ENCODE peak calls at places on chromosomes 12 and 14, in six cellular contexts. C is IMR-90, S is cardiac fibroblast, P is H54, Y is pons, M is T-helper 1 cell. O is an unnamed sample.

GRCh38 chr12:26870491-26871419 is 37.8 kb upstream of the ITPR2 start:
- DNase-seq in M (no peak), S (peak; percentile 91), P (peak; percentile 30), Y (no peak), C (peak; percentile 57), O (no peak)

GRCh38 chr14:24389266-24389855 is 9.4 kb upstream of the NYNRIN start:
- DNase-seq in M (no peak), Y (no peak), P (no peak), S (peak; percentile 83), C (peak; percentile 64), O (no peak)

GRCh38 chr12:52245259-52245961 is 12.4 kb downstream of the KRT7 start:
- DNase-seq in M (no peak), P (no peak), Y (no peak), S (no peak), C (no peak), O (no peak)

GRCh38 chr14:59454131-59454530 is 11.0 kb downstream of the GPR135 start:
- DNase-seq in Y (no peak), P (peak; percentile 50), M (no peak), C (peak; percentile 98), S (peak; percentile 97), O (no peak)

GRCh38 chr12:89439946-89440345 is 84.7 kb downstream of the GALNT4 start:
- DNase-seq in S (peak; percentile 34), P (no peak), M (no peak), C (peak; percentile 86), Y (no peak), O (no peak)

GRCh38 chr14:35044939-35045797 is 904 bp upstream of the FAM177A1 start:
- DNase-seq in P (no peak), Y (peak; percentile 80), M (no peak), S (peak; percentile 85), C (peak; percentile 62), O (no peak)

GRCh38 chr12:77062846-77063461 is 2.4 kb downstream of the E2F7 start:
- DNase-seq in Y (no peak), P (peak; percentile 44), M (no peak), S (peak; percentile 75), C (peak; percentile 87), O (no peak)

GRCh38 chr12:130920119-130920703 is 33.5 kb upstream of the ADGRD1 start:
- DNase-seq in C (no peak), Y (no peak), P (no peak), S (no peak), M (no peak), O (no peak)

GRCh38 chr12:3882896-3883564 is 9.8 kb upstream of the PARP11 start:
- DNase-seq in C (peak; percentile 19), M (no peak), P (peak; percentile 10), S (peak; percentile 31), Y (no peak), O (no peak)

GRCh38 chr12:108063192-108063591 is 65.9 kb upstream of the WSCD2 start:
- DNase-seq in P (no peak), S (peak; percentile 8), C (no peak), Y (no peak), M (no peak), O (no peak)

GRCh38 chr14:99749763-99750715 is 43.2 kb upstream of the EML1 start:
- DNase-seq in P (no peak), Y (no peak), C (no peak), S (no peak), M (no peak), O (no peak)

GRCh38 chr14:104385189-104386135 is 194.1 kb upstream of the C14orf180 start:
- DNase-seq in M (no peak), C (no peak), Y (no peak), S (no peak), P (no peak), O (no peak)

GRCh38 chr14:55936691-55937090 is 181.5 kb upstream of the PELI2 start:
- DNase-seq in Y (no peak), S (peak; percentile 11), P (no peak), M (no peak), C (no peak), O (no peak)

GRCh38 chr12:29559194-29559593 is 61.7 kb upstream of the OVCH1 start:
- DNase-seq in M (no peak), C (no peak), S (no peak), Y (no peak), P (no peak), O (no peak)

GRCh38 chr14:71636076-71636475 is 296.2 kb upstream of the RGS6 start:
- DNase-seq in M (no peak), P (no peak), C (no peak), Y (no peak), S (no peak), O (no peak)

GRCh38 chr14:23916038-23916437 is 37.5 kb upstream of the DHRS4 start:
- DNase-seq in P (no peak), S (peak; percentile 11), M (no peak), Y (no peak), C (no peak), O (no peak)

GRCh38 chr12:124485371-124485770 is 82.0 kb downstream of the NCOR2 start:
- DNase-seq in Y (no peak), P (no peak), M (no peak), C (no peak), S (no peak), O (no peak)

GRCh38 chr12:64551676-64552075 is 58.6 kb upstream of the RASSF3 start:
- DNase-seq in Y (no peak), C (no peak), S (peak; percentile 19), P (no peak), M (no peak), O (no peak)

GRCh38 chr14:24273422-24273998 is 2.1 kb upstream of the RABGGTA start:
- DNase-seq in S (no peak), C (no peak), Y (peak; percentile 9), M (no peak), P (no peak), O (no peak)

GRCh38 chr12:109625131-109625559 is 51.6 kb downstream of the MVK start:
- DNase-seq in C (peak; percentile 20), M (no peak), P (peak; percentile 89), Y (peak; percentile 99), S (peak; percentile 13), O (no peak)

GRCh38 chr14:72471346-72471745 is 422.6 kb downstream of the DPF3 start:
- DNase-seq in M (no peak), C (peak; percentile 39), S (no peak), P (peak; percentile 26), Y (no peak), O (no peak)

GRCh38 chr14:69532561-69533335 is 41.9 kb downstream of the CCDC177 start:
- DNase-seq in C (no peak), Y (no peak), P (peak; percentile 27), M (no peak), S (no peak), O (no peak)

GRCh38 chr12:95733156-95733825 is 57.3 kb downstream of the NTN4 start:
- DNase-seq in S (peak; percentile 22), Y (no peak), C (peak; percentile 95), M (no peak), P (peak; percentile 47), O (no peak)

GRCh38 chr12:106290666-106291065 is 11.9 kb upstream of the TCP11L2 start:
- DNase-seq in C (no peak), M (no peak), P (no peak), Y (no peak), S (no peak), O (no peak)